ENCODE peak calls at places on chromosomes 6 and 20, in six cellular contexts. One of them, this sample, is unnamed.

GRCh38 chr20:24756292-24757025 is 192.6 kb upstream of the CST7 start:
- DNase-seq in pancreas: no peak
- DNase-seq in colonic mucosa: no peak
- DNase-seq in CD8-positive, alpha-beta T cell: no peak
- DNase-seq in transverse colon: no peak
- DNase-seq in tibial nerve: no peak
- DNase-seq in this sample: no peak

GRCh38 chr6:1404066-1404712 is 14.8 kb downstream of the FOXF2 start:
- DNase-seq in tibial nerve: no peak
- DNase-seq in pancreas: no peak
- DNase-seq in transverse colon: no peak
- DNase-seq in CD8-positive, alpha-beta T cell: no peak
- DNase-seq in colonic mucosa: no peak
- DNase-seq in this sample: no peak

GRCh38 chr6:87660226-87660886 is 41.7 kb downstream of the AKIRIN2 start:
- DNase-seq in CD8-positive, alpha-beta T cell: no peak
- DNase-seq in tibial nerve: no peak
- DNase-seq in transverse colon: no peak
- DNase-seq in colonic mucosa: no peak
- DNase-seq in pancreas: no peak
- DNase-seq in this sample: no peak

GRCh38 chr6:18276610-18277009 is 12.3 kb upstream of the DEK start:
- DNase-seq in pancreas: no peak
- DNase-seq in tibial nerve: no peak
- DNase-seq in transverse colon: no peak
- DNase-seq in colonic mucosa: no peak
- DNase-seq in CD8-positive, alpha-beta T cell: no peak
- DNase-seq in this sample: no peak

GRCh38 chr6:169843991-169844390 is 92.6 kb downstream of the ERMARD start:
- DNase-seq in transverse colon: no peak
- DNase-seq in tibial nerve: no peak
- DNase-seq in CD8-positive, alpha-beta T cell: no peak
- DNase-seq in colonic mucosa: peak; percentile 6
- DNase-seq in pancreas: no peak
- DNase-seq in this sample: no peak

GRCh38 chr6:53628354-53629119 is 37.0 kb downstream of the KLHL31 start:
- DNase-seq in tibial nerve: no peak
- DNase-seq in CD8-positive, alpha-beta T cell: no peak
- DNase-seq in colonic mucosa: no peak
- DNase-seq in transverse colon: no peak
- DNase-seq in pancreas: no peak
- DNase-seq in this sample: no peak

GRCh38 chr6:13485923-13486557 is 1.4 kb downstream of the GFOD1 start:
- DNase-seq in CD8-positive, alpha-beta T cell: peak; percentile 38
- DNase-seq in tibial nerve: no peak
- DNase-seq in transverse colon: peak; percentile 33
- DNase-seq in pancreas: peak; percentile 37
- DNase-seq in colonic mucosa: peak; percentile 37
- DNase-seq in this sample: peak; percentile 51

GRCh38 chr20:58627212-58628072 is 23.6 kb upstream of the STX16 start:
- DNase-seq in pancreas: no peak
- DNase-seq in tibial nerve: no peak
- DNase-seq in transverse colon: no peak
- DNase-seq in colonic mucosa: no peak
- DNase-seq in CD8-positive, alpha-beta T cell: no peak
- DNase-seq in this sample: no peak

GRCh38 chr6:90397929-90398674 is 101.5 kb upstream of the BACH2 start:
- DNase-seq in tibial nerve: no peak
- DNase-seq in transverse colon: no peak
- DNase-seq in pancreas: no peak
- DNase-seq in CD8-positive, alpha-beta T cell: peak; percentile 69
- DNase-seq in colonic mucosa: no peak
- DNase-seq in this sample: no peak

GRCh38 chr6:28638915-28639314 is 113.2 kb downstream of the GPX5 start:
- DNase-seq in CD8-positive, alpha-beta T cell: no peak
- DNase-seq in transverse colon: no peak
- DNase-seq in tibial nerve: no peak
- DNase-seq in colonic mucosa: no peak
- DNase-seq in pancreas: no peak
- DNase-seq in this sample: no peak

GRCh38 chr6:583639-584038 is 73.3 kb downstream of the HUS1B start:
- DNase-seq in CD8-positive, alpha-beta T cell: no peak
- DNase-seq in pancreas: no peak
- DNase-seq in colonic mucosa: no peak
- DNase-seq in tibial nerve: no peak
- DNase-seq in transverse colon: peak; percentile 28
- DNase-seq in this sample: no peak

GRCh38 chr6:281469-282103 is 10.7 kb upstream of the DUSP22 start:
- DNase-seq in CD8-positive, alpha-beta T cell: no peak
- DNase-seq in colonic mucosa: no peak
- DNase-seq in transverse colon: no peak
- DNase-seq in tibial nerve: no peak
- DNase-seq in pancreas: no peak
- DNase-seq in this sample: no peak

GRCh38 chr20:21234324-21234723 is 68.8 kb upstream of the XRN2 start:
- DNase-seq in tibial nerve: no peak
- DNase-seq in transverse colon: no peak
- DNase-seq in pancreas: no peak
- DNase-seq in colonic mucosa: no peak
- DNase-seq in CD8-positive, alpha-beta T cell: no peak
- DNase-seq in this sample: no peak

GRCh38 chr6:3912366-3913076 is 63.3 kb downstream of the FAM50B start:
- DNase-seq in tibial nerve: no peak
- DNase-seq in pancreas: no peak
- DNase-seq in colonic mucosa: no peak
- DNase-seq in CD8-positive, alpha-beta T cell: no peak
- DNase-seq in transverse colon: no peak
- DNase-seq in this sample: no peak

GRCh38 chr6:157403684-157404051 is 22.7 kb downstream of the ZDHHC14 start:
- DNase-seq in CD8-positive, alpha-beta T cell: no peak
- DNase-seq in tibial nerve: no peak
- DNase-seq in pancreas: no peak
- DNase-seq in transverse colon: no peak
- DNase-seq in colonic mucosa: no peak
- DNase-seq in this sample: no peak

GRCh38 chr20:36579996-36580545 is 6.7 kb downstream of the TGIF2 start:
- DNase-seq in transverse colon: no peak
- DNase-seq in pancreas: no peak
- DNase-seq in CD8-positive, alpha-beta T cell: no peak
- DNase-seq in colonic mucosa: no peak
- DNase-seq in tibial nerve: no peak
- DNase-seq in this sample: no peak

GRCh38 chr6:151275566-151275965 is 35.8 kb downstream of the AKAP12 start:
- DNase-seq in pancreas: no peak
- DNase-seq in tibial nerve: no peak
- DNase-seq in transverse colon: no peak
- DNase-seq in CD8-positive, alpha-beta T cell: no peak
- DNase-seq in colonic mucosa: no peak
- DNase-seq in this sample: no peak

GRCh38 chr6:4565301-4566250 is 210.6 kb upstream of the CDYL start:
- DNase-seq in tibial nerve: no peak
- DNase-seq in CD8-positive, alpha-beta T cell: no peak
- DNase-seq in transverse colon: no peak
- DNase-seq in colonic mucosa: peak; percentile 13
- DNase-seq in pancreas: no peak
- DNase-seq in this sample: no peak

GRCh38 chr6:2971420-2972218 is at the start of gene SERPINB6:
- DNase-seq in tibial nerve: peak; percentile 80
- DNase-seq in pancreas: peak; percentile 78
- DNase-seq in transverse colon: peak; percentile 88
- DNase-seq in CD8-positive, alpha-beta T cell: peak; percentile 35
- DNase-seq in colonic mucosa: peak; percentile 89
- DNase-seq in this sample: peak; percentile 89

GRCh38 chr6:43494766-43495165 is 15.4 kb downstream of the LRRC73 start:
- DNase-seq in pancreas: no peak
- DNase-seq in tibial nerve: no peak
- DNase-seq in transverse colon: no peak
- DNase-seq in CD8-positive, alpha-beta T cell: no peak
- DNase-seq in colonic mucosa: no peak
- DNase-seq in this sample: no peak

GRCh38 chr6:106339334-106340029 is 13.9 kb upstream of the ATG5 start:
- DNase-seq in transverse colon: peak; percentile 49
- DNase-seq in pancreas: peak; percentile 30
- DNase-seq in colonic mucosa: peak; percentile 65
- DNase-seq in tibial nerve: no peak
- DNase-seq in CD8-positive, alpha-beta T cell: peak; percentile 43
- DNase-seq in this sample: no peak
- H3K4me3 ChIP-seq in transverse colon: no peak overlapping the region
- H3K4me3 ChIP-seq in pancreas: no peak overlapping the region
- H3K4me3 ChIP-seq in colonic mucosa: no peak overlapping the region
- H3K4me3 ChIP-seq in tibial nerve: no peak overlapping the region
- H3K4me3 ChIP-seq in CD8-positive, alpha-beta T cell: no peak overlapping the region
- H3K4me3 ChIP-seq in this sample: no peak overlapping the region

GRCh38 chr6:26140967-26141294 is 53.7 kb downstream of the HFE start:
- DNase-seq in transverse colon: no peak
- DNase-seq in CD8-positive, alpha-beta T cell: no peak
- DNase-seq in pancreas: no peak
- DNase-seq in tibial nerve: no peak
- DNase-seq in colonic mucosa: no peak
- DNase-seq in this sample: no peak

GRCh38 chr6:26142026-26142425 is 54.8 kb downstream of the HFE start:
- DNase-seq in pancreas: no peak
- DNase-seq in tibial nerve: no peak
- DNase-seq in colonic mucosa: no peak
- DNase-seq in transverse colon: no peak
- DNase-seq in CD8-positive, alpha-beta T cell: no peak
- DNase-seq in this sample: no peak

GRCh38 chr6:26140254-26140966 is 53.2 kb downstream of the HFE start:
- DNase-seq in CD8-positive, alpha-beta T cell: no peak
- DNase-seq in tibial nerve: no peak
- DNase-seq in pancreas: no peak
- DNase-seq in colonic mucosa: no peak
- DNase-seq in transverse colon: no peak
- DNase-seq in this sample: no peak

GRCh38 chr6:26136321-26136720 is 49.1 kb downstream of the HFE start:
- DNase-seq in tibial nerve: no peak
- DNase-seq in colonic mucosa: no peak
- DNase-seq in pancreas: no peak
- DNase-seq in transverse colon: no peak
- DNase-seq in CD8-positive, alpha-beta T cell: no peak
- DNase-seq in this sample: no peak

DNA sequence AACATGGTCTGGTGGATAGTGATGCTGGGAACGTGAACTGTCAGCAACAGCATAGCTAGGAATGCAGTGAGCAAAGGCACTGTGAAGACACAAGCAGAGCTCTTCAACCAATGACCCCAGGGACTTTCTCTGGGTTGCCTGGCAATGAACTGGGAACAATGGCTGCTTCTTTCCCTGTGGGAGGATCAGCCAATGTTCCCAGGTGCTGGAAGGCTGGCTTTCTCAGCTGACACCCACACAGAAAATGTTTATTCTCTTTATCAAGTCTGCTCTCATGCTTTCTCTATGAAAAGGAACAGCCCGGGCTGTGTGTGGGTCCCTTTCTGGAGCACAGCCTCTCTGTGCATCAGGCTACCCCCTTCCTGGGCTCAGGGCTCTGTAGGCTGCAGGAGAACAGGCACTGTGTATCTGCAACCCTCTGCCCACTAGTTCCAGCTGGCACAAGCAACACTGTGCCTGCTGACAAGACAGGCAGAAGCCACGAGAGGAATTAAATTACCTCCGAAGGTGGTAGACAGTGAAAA is 54.2 kb downstream of the HFE start:
- DNase-seq in pancreas: no peak
- DNase-seq in transverse colon: no peak
- DNase-seq in CD8-positive, alpha-beta T cell: no peak
- DNase-seq in colonic mucosa: no peak
- DNase-seq in tibial nerve: no peak
- DNase-seq in this sample: no peak
- H3K27ac ChIP-seq in pancreas: peak overlapping the region; percentile 27
- H3K27ac ChIP-seq in transverse colon: no peak overlapping the region
- H3K27ac ChIP-seq in CD8-positive, alpha-beta T cell: no peak overlapping the region
- H3K27ac ChIP-seq in colonic mucosa: no peak overlapping the region
- H3K27ac ChIP-seq in tibial nerve: no peak overlapping the region
- H3K27ac ChIP-seq in this sample: no peak overlapping the region

DNA sequence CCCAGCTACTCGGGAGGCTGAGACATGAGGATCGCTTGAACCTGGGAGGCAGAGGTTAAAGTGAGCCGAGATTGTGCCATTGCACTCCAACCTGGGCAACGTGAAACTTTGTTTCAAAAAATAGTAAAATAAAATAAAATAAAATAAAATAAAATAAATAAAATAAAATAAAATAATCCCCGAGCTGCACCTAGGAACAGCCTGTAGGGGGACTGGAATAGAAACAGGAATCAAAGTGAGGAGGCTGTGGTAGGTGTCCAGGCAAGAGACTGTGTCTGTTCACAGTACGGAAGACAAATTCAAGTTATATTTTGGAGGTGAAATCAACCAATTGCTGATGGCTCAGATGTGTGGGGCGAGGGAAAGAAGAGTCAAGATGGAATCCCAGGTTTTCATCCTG is 86.2 kb downstream of the KCNB1 start:
- DNase-seq in pancreas: no peak
- DNase-seq in transverse colon: no peak
- DNase-seq in CD8-positive, alpha-beta T cell: no peak
- DNase-seq in tibial nerve: no peak
- DNase-seq in colonic mucosa: no peak
- DNase-seq in this sample: no peak
- TF ChIP-seq CTCF in pancreas: no peak
- TF ChIP-seq CTCF in transverse colon: peak; percentile 6
- TF ChIP-seq CTCF in CD8-positive, alpha-beta T cell: no peak
- TF ChIP-seq CTCF in tibial nerve: no peak
- TF ChIP-seq CTCF in colonic mucosa: no peak
- TF ChIP-seq CTCF in this sample: no peak

GRCh38 chr6:73580247-73581149 is 59.7 kb upstream of the EEF1A1 start:
- DNase-seq in CD8-positive, alpha-beta T cell: peak; percentile 67
- DNase-seq in tibial nerve: peak; percentile 74
- DNase-seq in pancreas: peak; percentile 47
- DNase-seq in colonic mucosa: peak; percentile 70
- DNase-seq in transverse colon: peak; percentile 76
- DNase-seq in this sample: peak; percentile 85

GRCh38 chr6:73579851-73580246 is 59.0 kb upstream of the EEF1A1 start:
- DNase-seq in transverse colon: no peak
- DNase-seq in colonic mucosa: no peak
- DNase-seq in CD8-positive, alpha-beta T cell: no peak
- DNase-seq in tibial nerve: no peak
- DNase-seq in pancreas: no peak
- DNase-seq in this sample: no peak

GRCh38 chr6:73581293-73581692 is 60.5 kb upstream of the EEF1A1 start:
- DNase-seq in pancreas: no peak
- DNase-seq in tibial nerve: no peak
- DNase-seq in colonic mucosa: no peak
- DNase-seq in transverse colon: no peak
- DNase-seq in CD8-positive, alpha-beta T cell: no peak
- DNase-seq in this sample: no peak

GRCh38 chr6:73577605-73578160 is 56.9 kb upstream of the EEF1A1 start:
- DNase-seq in CD8-positive, alpha-beta T cell: no peak
- DNase-seq in tibial nerve: no peak
- DNase-seq in colonic mucosa: no peak
- DNase-seq in transverse colon: no peak
- DNase-seq in pancreas: no peak
- DNase-seq in this sample: no peak

DNA sequence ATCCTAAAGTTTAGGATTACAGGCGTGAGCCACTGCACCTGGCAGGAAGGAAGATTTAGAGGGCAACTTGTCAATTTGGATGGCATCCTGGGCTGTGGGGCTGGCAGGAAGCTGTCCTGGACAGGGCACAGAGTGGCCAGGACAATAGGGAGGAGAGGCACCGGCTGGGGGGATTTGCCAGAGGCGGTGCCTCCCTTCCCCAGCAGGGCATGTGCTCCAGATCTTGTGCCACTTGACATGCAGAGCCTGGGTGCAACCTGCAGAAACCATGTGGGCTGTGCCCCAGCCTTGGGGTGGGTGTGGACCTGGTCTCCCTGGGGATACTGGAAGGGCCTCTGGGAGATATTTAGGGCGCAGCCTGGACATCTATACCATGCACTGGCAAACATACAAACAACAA is 58.6 kb upstream of the EEF1A1 start:
- DNase-seq in colonic mucosa: no peak
- DNase-seq in transverse colon: no peak
- DNase-seq in pancreas: no peak
- DNase-seq in tibial nerve: no peak
- DNase-seq in CD8-positive, alpha-beta T cell: no peak
- DNase-seq in this sample: no peak
- H3K4me3 ChIP-seq in colonic mucosa: no peak overlapping the region
- H3K4me3 ChIP-seq in transverse colon: no peak overlapping the region
- H3K4me3 ChIP-seq in pancreas: no peak overlapping the region
- H3K4me3 ChIP-seq in tibial nerve: no peak overlapping the region
- H3K4me3 ChIP-seq in CD8-positive, alpha-beta T cell: no peak overlapping the region
- H3K4me3 ChIP-seq in this sample: no peak overlapping the region

This sample was measured in lower lobe of right lung.